ENCODE peak calls at places on chromosomes 4 and X, in seven cellular contexts. C, P, Y, B, O, S and D are unnamed samples.

GRCh38 chr4:109091754-109092409 is 210.6 kb downstream of the COL25A1 start:
- DNase-seq in C (no peak), P (no peak), Y (no peak), B (no peak), O (no peak), S (no peak), D (no peak)

GRCh38 chr4:143389543-143390195 is 53.0 kb downstream of the GAB1 start:
- DNase-seq in C (no peak), P (no peak), Y (no peak), B (no peak), O (no peak), S (no peak), D (no peak)

GRCh38 chrX:151974336-151975227 is at the start of gene GABRE:
- DNase-seq in C (peak; percentile 74), P (peak; percentile 68), Y (peak; percentile 59), B (peak; percentile 79), O (no peak), S (no peak), D (no peak)

GRCh38 chr4:137421796-137422195 is 110.5 kb downstream of the PCDH18 start:
- DNase-seq in C (no peak), P (no peak), Y (no peak), B (no peak), O (no peak), S (no peak), D (no peak)

GRCh38 chr4:5009796-5010195 is 9.5 kb downstream of the CYTL1 start:
- DNase-seq in C (no peak), P (no peak), Y (no peak), B (no peak), O (no peak), S (no peak), D (no peak)

GRCh38 chr4:177499537-177499936 is 57.3 kb upstream of the AGA start:
- DNase-seq in C (no peak), P (peak; percentile 63), Y (no peak), B (no peak), O (no peak), S (no peak), D (no peak)

GRCh38 chrX:15853586-15854079 is 980 bp downstream of the AP1S2 start:
- DNase-seq in C (no peak), P (no peak), Y (no peak), B (no peak), O (no peak), S (no peak), D (no peak)

GRCh38 chr4:112147697-112148096 is 2.4 kb downstream of the FAM241A start:
- DNase-seq in C (no peak), P (no peak), Y (no peak), B (no peak), O (no peak), S (no peak), D (no peak)

GRCh38 chr4:8311096-8312068 is 41.8 kb downstream of the HTRA3 start:
- DNase-seq in C (peak; percentile 43), P (no peak), Y (no peak), B (peak; percentile 46), O (no peak), S (no peak), D (no peak)

GRCh38 chr4:7656244-7656800 is 221.6 kb upstream of the PSAPL1 start:
- DNase-seq in C (no peak), P (no peak), Y (no peak), B (no peak), O (no peak), S (no peak), D (no peak)

GRCh38 chr4:80172203-80172602 is 25.1 kb upstream of the PRDM8 start:
- DNase-seq in C (no peak), P (no peak), Y (no peak), B (no peak), O (no peak), S (peak; percentile 25), D (no peak)

GRCh38 chr4:168731006-168731636 is 234.3 kb downstream of the PALLD start:
- DNase-seq in C (no peak), P (no peak), Y (no peak), B (no peak), O (no peak), S (no peak), D (no peak)

GRCh38 chrX:9816094-9816700 is 30.0 kb downstream of the SHROOM2 start:
- DNase-seq in C (no peak), P (no peak), Y (no peak), B (no peak), O (no peak), S (no peak), D (no peak)

GRCh38 chr4:183532823-183533222 is 28.0 kb downstream of the ING2 start:
- DNase-seq in C (no peak), P (no peak), Y (no peak), B (no peak), O (no peak), S (no peak), D (no peak)

GRCh38 chrX:112085149-112085548 is 2.6 kb upstream of the TRPC5 start:
- DNase-seq in C (no peak), P (no peak), Y (no peak), B (no peak), O (no peak), S (no peak), D (no peak)

GRCh38 chrX:112081781-112082482 is 644 bp downstream of the TRPC5 start:
- DNase-seq in C (no peak), P (no peak), Y (peak; percentile 30), B (no peak), O (no peak), S (no peak), D (peak; percentile 16)

GRCh38 chrX:112078606-112079005 is 4.0 kb downstream of the TRPC5 start:
- DNase-seq in C (no peak), P (no peak), Y (no peak), B (no peak), O (no peak), S (no peak), D (no peak)

GRCh38 chrX:112087545-112087944 is 5.0 kb upstream of the TRPC5 start:
- DNase-seq in C (no peak), P (no peak), Y (no peak), B (no peak), O (no peak), S (no peak), D (no peak)

DNA sequence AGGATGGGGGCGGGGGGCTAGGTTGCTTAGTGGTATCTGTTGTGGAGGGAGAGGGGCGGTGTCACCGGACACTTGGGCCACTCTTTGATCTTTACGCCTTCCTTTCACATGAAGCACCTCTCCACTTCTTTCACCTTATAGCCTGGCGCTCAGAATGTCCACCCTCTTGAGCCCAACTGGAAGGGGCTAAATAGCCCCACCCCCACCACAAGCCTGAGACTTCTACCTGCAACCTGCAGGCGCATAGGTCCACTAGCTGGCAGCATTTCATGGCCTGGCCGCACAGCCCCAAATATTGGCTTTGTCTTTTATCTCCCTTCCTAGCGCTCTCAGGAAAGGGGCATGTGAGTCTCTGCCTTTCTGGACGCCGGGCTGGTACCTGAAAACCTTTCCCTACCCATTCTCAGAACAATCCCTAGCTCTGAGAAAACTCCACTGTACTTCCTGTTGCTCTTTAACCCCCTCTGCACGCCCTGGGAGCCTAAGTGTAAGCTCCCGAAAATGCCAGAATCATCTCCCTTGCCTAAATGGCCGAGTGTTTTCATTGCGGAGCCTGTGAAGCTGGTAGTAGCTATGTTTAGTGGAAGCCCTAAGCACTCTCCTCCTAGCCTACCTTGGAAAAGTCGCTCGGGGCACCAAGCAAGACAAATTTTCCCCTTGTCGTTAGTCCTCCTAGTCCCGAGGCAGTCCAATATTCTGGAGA is 1.2 kb upstream of the TRPC5 start:
- DNase-seq in C (no peak), P (no peak), Y (peak; percentile 35), B (no peak), O (no peak), S (no peak), D (peak; percentile 33)
- H3K4me3 ChIP-seq in C (no peak overlapping the region), P (no peak overlapping the region), Y (no peak overlapping the region), B (no peak overlapping the region), O (no peak overlapping the region), S (no peak overlapping the region), D (peak overlapping the region; percentile 51)

GRCh38 chr4:95410387-95411005 is 138.3 kb downstream of the UNC5C start:
- DNase-seq in C (no peak), P (no peak), Y (no peak), B (no peak), O (no peak), S (no peak), D (no peak)
- H3K27ac ChIP-seq in C (no peak overlapping the region), P (no peak overlapping the region), Y (no peak overlapping the region), B (no peak overlapping the region), O (no peak overlapping the region), S (no peak overlapping the region), D (no peak overlapping the region)

GRCh38 chr4:172225457-172225856 is 412.3 kb downstream of the GALNTL6 start:
- DNase-seq in C (no peak), P (peak; percentile 19), Y (peak; percentile 3), B (no peak), O (no peak), S (no peak), D (no peak)
- H3K4me3 ChIP-seq in C (no peak overlapping the region), P (no peak overlapping the region), Y (no peak overlapping the region), B (no peak overlapping the region), O (no peak overlapping the region), S (no peak overlapping the region), D (no peak overlapping the region)

DNA sequence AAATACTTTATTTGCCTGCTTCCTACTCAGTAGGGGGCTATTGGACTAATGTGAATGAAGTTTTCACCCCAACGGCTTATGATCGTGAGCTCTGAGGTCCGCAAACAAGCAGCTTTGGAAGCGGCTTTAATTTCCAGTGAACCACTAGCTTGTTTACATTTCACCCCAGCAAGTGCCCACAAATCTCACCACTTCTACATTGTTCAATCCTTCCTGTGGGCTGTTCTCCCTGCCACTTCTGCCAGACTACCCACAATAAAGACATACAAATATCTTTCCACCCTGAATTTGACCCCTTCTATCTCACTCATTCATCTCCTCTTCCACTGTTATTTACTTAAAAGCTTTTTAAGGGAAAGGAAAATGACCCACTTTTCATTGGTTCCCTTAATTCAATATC is 98.0 kb downstream of the CDS1 start:
- DNase-seq in C (no peak), P (no peak), Y (no peak), B (no peak), O (no peak), S (no peak), D (no peak)
- H3K27ac ChIP-seq in C (no peak overlapping the region), P (no peak overlapping the region), Y (no peak overlapping the region), B (no peak overlapping the region), O (peak overlapping the region; percentile 28), S (no peak overlapping the region), D (no peak overlapping the region)